ENCODE peak calls at places on chromosomes 12 and 14, in six cellular contexts. J, U, R, D, O and V are unnamed samples.

GRCh38 chr12:71664411-71665108 is 459 bp downstream of the THAP2 start:
- DNase-seq in U (no peak), D (peak; percentile 16), R (no peak), O (no peak), J (peak; percentile 23), V (no peak)

GRCh38 chr12:122206111-122206881 is 2.8 kb downstream of the B3GNT4 start:
- DNase-seq in O (no peak), D (no peak), U (no peak), J (no peak), R (peak; percentile 22), V (no peak)

GRCh38 chr14:47389520-47389919 is 285.9 kb downstream of the MDGA2 start:
- DNase-seq in R (no peak), D (no peak), J (no peak), O (no peak), U (peak; percentile 17), V (no peak)

GRCh38 chr12:120821878-120822277 is 82.3 kb downstream of the SPPL3 start:
- DNase-seq in O (no peak), U (no peak), J (no peak), R (peak; percentile 56), D (no peak), V (no peak)

GRCh38 chr14:94823556-94824341 is 53.8 kb upstream of the GSC start:
- DNase-seq in J (peak; percentile 34), R (no peak), U (no peak), D (peak; percentile 50), O (no peak), V (no peak)

GRCh38 chr12:107352347-107353081 is 259.2 kb upstream of the CRY1 start:
- DNase-seq in R (no peak), U (no peak), O (no peak), J (no peak), D (no peak), V (no peak)

GRCh38 chr12:89863332-89863938 is 154.8 kb upstream of the ATP2B1 start:
- DNase-seq in D (no peak), O (no peak), J (no peak), U (no peak), R (peak; percentile 33), V (peak; percentile 81)

GRCh38 chr12:130119241-130119861 is 42.9 kb upstream of the FZD10 start:
- DNase-seq in O (no peak), D (no peak), J (no peak), R (no peak), U (no peak), V (no peak)

GRCh38 chr14:104844306-104845032 is 20.6 kb upstream of the CEP170B start:
- DNase-seq in D (no peak), R (peak; percentile 22), J (no peak), O (no peak), U (peak; percentile 41), V (no peak)

GRCh38 chr12:114729731-114730130 is 45.8 kb upstream of the TBX3 start:
- DNase-seq in D (peak; percentile 74), J (peak; percentile 80), O (no peak), U (no peak), R (no peak), V (no peak)

GRCh38 chr12:73769337-73769736 is 768.3 kb upstream of the ATXN7L3B start:
- DNase-seq in D (no peak), U (no peak), J (no peak), O (no peak), R (no peak), V (no peak)

GRCh38 chr12:89160716-89161123 is 191.6 kb downstream of the DUSP6 start:
- DNase-seq in U (no peak), D (peak; percentile 93), J (peak; percentile 93), O (peak; percentile 40), R (no peak), V (no peak)

GRCh38 chr12:10849425-10849878 is at the start of gene PRR4:
- DNase-seq in O (no peak), U (no peak), J (no peak), D (peak; percentile 91), R (no peak), V (no peak)

GRCh38 chr14:88098128-88098527 is 93.2 kb downstream of the GPR65 start:
- DNase-seq in J (no peak), D (no peak), R (no peak), O (no peak), U (no peak), V (no peak)

GRCh38 chr12:89157413-89157812 is 194.9 kb downstream of the DUSP6 start:
- DNase-seq in J (no peak), O (no peak), U (no peak), D (no peak), R (no peak), V (no peak)

GRCh38 chr12:104680070-104680469 is 223.3 kb downstream of the CHST11 start:
- DNase-seq in D (no peak), R (peak; percentile 55), J (no peak), U (no peak), O (no peak), V (no peak)

GRCh38 chr12:110763578-110763977 is 20.9 kb upstream of the PPP1CC start:
- DNase-seq in O (no peak), U (no peak), D (no peak), R (no peak), J (no peak), V (no peak)

GRCh38 chr12:57898308-57898970 is 42.9 kb upstream of the ATP23 start:
- DNase-seq in R (no peak), U (no peak), D (peak; percentile 60), J (no peak), O (no peak), V (peak; percentile 40)

GRCh38 chr12:121228919-121229650 is 19.2 kb downstream of the P2RX4 start:
- DNase-seq in O (no peak), U (no peak), R (no peak), J (no peak), D (no peak), V (no peak)

GRCh38 chr14:70753518-70753953 is 55.8 kb downstream of the MAP3K9 start:
- DNase-seq in O (no peak), U (no peak), R (no peak), J (no peak), D (no peak), V (no peak)

GRCh38 chr12:97283297-97283696 is 179.3 kb upstream of the RMST start:
- DNase-seq in O (no peak), R (no peak), J (no peak), D (no peak), U (peak; percentile 60), V (no peak)

GRCh38 chr14:94136575-94137331 is 7.3 kb upstream of the IFI27L2 start:
- DNase-seq in J (peak; percentile 80), O (peak; percentile 99), R (peak; percentile 73), D (peak; percentile 71), U (peak; percentile 93), V (peak; percentile 49)

DNA sequence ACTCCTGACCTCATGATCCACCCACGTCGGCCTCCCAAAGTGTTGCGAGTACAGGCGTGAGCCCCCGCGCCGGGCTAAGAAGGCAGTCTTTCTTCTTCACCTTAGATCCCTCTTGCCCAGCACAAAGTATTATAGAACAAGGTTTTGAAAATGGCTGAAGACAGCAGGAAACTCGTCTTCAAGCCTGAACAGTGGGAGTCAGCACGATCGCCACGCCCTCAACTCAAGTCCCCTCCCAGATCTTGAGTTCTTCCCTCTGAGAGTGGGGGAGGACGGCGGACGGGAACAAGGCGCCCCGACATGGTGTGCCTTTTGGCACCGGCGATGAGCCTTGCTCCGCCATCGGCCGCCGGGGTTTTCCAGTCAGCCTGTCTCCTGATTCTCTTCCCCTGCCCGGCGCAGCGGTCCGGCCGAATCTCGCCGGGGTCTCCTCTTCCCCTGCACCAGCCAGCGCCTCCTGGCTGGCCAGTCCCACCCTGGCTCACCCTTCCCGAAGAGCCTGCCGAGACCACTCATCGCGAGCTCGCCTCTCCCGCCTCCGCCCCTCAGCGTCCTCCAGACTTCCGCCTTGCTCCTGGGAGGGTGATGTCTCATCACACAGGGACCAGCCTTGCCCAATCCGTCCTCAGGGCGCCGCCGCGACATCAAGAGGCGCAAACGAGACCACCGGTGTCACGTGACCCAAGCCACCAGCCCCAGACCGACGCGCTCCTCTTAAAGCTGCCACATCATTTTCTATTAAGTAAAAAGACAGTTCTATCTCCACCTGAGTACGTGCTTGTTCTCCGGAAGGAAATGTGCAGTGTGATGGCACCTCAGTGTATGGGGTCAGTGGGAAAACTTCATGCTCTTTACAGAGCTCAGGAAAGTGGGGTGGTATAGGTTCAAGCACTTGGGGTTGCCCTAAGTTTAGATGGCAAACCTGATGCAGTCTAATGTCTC is at the start of gene CHMP4A:
- DNase-seq in O (peak; percentile 95), U (peak; percentile 97), J (peak; percentile 98), D (peak; percentile 97), R (peak; percentile 97), V (peak; percentile 96)
- TF ChIP-seq CTCF in O (no peak), U (no peak), J (peak; percentile 15), D (no peak), R (no peak), V (no peak)

DNA sequence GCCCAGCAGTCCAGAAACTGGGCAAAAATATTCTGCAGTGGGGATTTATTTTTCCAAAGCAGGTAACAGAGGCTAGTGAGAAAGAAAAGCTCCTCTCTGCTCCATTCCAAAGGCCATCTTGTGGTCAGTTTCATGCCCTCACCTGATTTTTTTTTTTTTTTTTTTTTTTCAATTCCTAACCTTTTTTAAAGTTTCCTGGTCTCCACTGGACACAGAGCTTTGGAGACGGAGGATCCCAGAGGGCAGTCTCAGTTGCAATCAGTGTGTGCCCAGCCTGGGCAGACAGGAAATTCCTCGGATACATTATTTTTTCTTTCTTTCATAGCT is 178.7 kb upstream of the BCL2L14 start:
- DNase-seq in D (no peak), O (no peak), J (no peak), R (no peak), U (no peak), V (no peak)
- TF ChIP-seq CTCF in D (peak; percentile 27), O (no peak), J (peak; percentile 36), R (no peak), U (no peak), V (peak; percentile 2)

GRCh38 chr14:56248442-56248841 is 130.2 kb downstream of the PELI2 start:
- DNase-seq in U (peak; percentile 20), J (no peak), O (no peak), D (no peak), R (no peak), V (no peak)

GRCh38 chr14:56243110-56243509 is 124.9 kb downstream of the PELI2 start:
- DNase-seq in R (no peak), D (no peak), O (no peak), J (no peak), U (no peak), V (no peak)

GRCh38 chr14:56244138-56244789 is 126.1 kb downstream of the PELI2 start:
- DNase-seq in U (no peak), D (no peak), J (peak; percentile 88), O (no peak), R (no peak), V (no peak)

GRCh38 chr14:56247495-56248087 is 129.4 kb downstream of the PELI2 start:
- DNase-seq in J (peak; percentile 42), U (no peak), O (no peak), D (no peak), R (no peak), V (no peak)
- TF ChIP-seq CTCF in J (peak; percentile 43), U (no peak), O (no peak), D (peak; percentile 42), R (no peak), V (peak; percentile 20)

GRCh38 chr12:51817027-51817953 is 31.2 kb downstream of the FIGNL2 start:
- DNase-seq in D (no peak), U (no peak), R (no peak), O (no peak), J (no peak), V (no peak)

GRCh38 chr12:51818086-51818485 is 30.4 kb downstream of the FIGNL2 start:
- DNase-seq in D (no peak), J (no peak), O (no peak), U (no peak), R (no peak), V (no peak)

GRCh38 chr12:51814311-51815088 is 34.0 kb downstream of the FIGNL2 start:
- DNase-seq in U (peak; percentile 76), J (peak; percentile 72), D (peak; percentile 18), O (peak; percentile 49), R (peak; percentile 86), V (no peak)

GRCh38 chr12:51813931-51814310 is 34.6 kb downstream of the FIGNL2 start:
- DNase-seq in O (no peak), J (no peak), R (no peak), U (no peak), D (no peak), V (no peak)

GRCh38 chr12:51815571-51815970 is 32.9 kb downstream of the FIGNL2 start:
- DNase-seq in U (peak; percentile 48), D (no peak), O (no peak), R (no peak), J (no peak), V (no peak)
- TF ChIP-seq CTCF in U (no peak), D (no peak), O (no peak), R (no peak), J (no peak), V (no peak)